ENCODE peak calls at places on chromosomes 1 and 21, in eight cellular contexts. C is PC-3, N is colonic mucosa, H is A549, E is transverse colon, M is AG10803, R is stomach, X is retinal pigment epithelial cell. F is an unnamed sample.
A peak's percentile ranks its signal among the peaks of the same experiment; 100 is the strongest.

GRCh38 chr1:74584185-74584584 is 71.8 kb upstream of the LRRC53 start:
- DNase-seq in N (no peak), C (no peak), H (no peak), R (no peak), E (no peak), X (no peak), M (peak; percentile 32), F (no peak)

GRCh38 chr1:156948708-156949107 is 28.3 kb downstream of the LRRC71 start:
- DNase-seq in N (no peak), H (no peak), R (no peak), M (no peak), C (no peak), X (no peak), E (no peak), F (no peak)

GRCh38 chr1:32400876-32401631 is 6.8 kb upstream of the BSDC1 start:
- DNase-seq in X (peak; percentile 72), H (peak; percentile 84), N (peak; percentile 89), E (peak; percentile 86), R (peak; percentile 88), C (peak; percentile 84), M (peak; percentile 98), F (peak; percentile 83)

GRCh38 chr1:51736702-51737101 is 119.8 kb downstream of the OSBPL9 start:
- DNase-seq in X (peak; percentile 85), H (no peak), R (no peak), M (peak; percentile 42), C (peak; percentile 61), N (no peak), E (no peak), F (peak; percentile 75)

GRCh38 chr1:67522001-67522441 is 91.8 kb upstream of the SERBP1 start:
- DNase-seq in M (no peak), N (no peak), R (no peak), H (no peak), X (no peak), E (no peak), C (no peak), F (peak; percentile 76)

GRCh38 chr1:32903991-32904776 is 3.0 kb upstream of the TMEM54 start:
- DNase-seq in C (no peak), E (peak; percentile 86), N (peak; percentile 92), H (no peak), M (no peak), X (no peak), R (peak; percentile 87), F (no peak)

GRCh38 chr1:70934197-70934961 is 113.2 kb downstream of the PTGER3 start:
- DNase-seq in C (no peak), H (no peak), R (no peak), M (peak; percentile 46), X (no peak), N (no peak), E (no peak), F (no peak)

GRCh38 chr1:9231648-9232332 is 2.8 kb upstream of the H6PD start:
- DNase-seq in C (peak; percentile 37), X (no peak), M (no peak), R (no peak), H (no peak), E (no peak), N (no peak), F (peak; percentile 84)

GRCh38 chr21:41752231-41752681 is 14.6 kb downstream of the RIPK4 start:
- DNase-seq in N (no peak), C (peak; percentile 81), E (no peak), H (no peak), X (no peak), M (peak; percentile 83), R (no peak), F (peak; percentile 87)

GRCh38 chr1:114756949-114757454 is 782 bp downstream of the CSDE1 start:
- DNase-seq in H (peak; percentile 18), X (no peak), E (peak; percentile 32), R (peak; percentile 32), M (peak; percentile 60), N (peak; percentile 42), C (peak; percentile 37), F (peak; percentile 86)

GRCh38 chr1:42175314-42176054 is 10.9 kb upstream of the GUCA2A start:
- DNase-seq in X (no peak), M (no peak), C (peak; percentile 26), H (no peak), N (no peak), E (no peak), R (no peak), F (peak; percentile 77)

GRCh38 chr1:159408862-159409400 is 23.1 kb upstream of the OR10J4 start:
- DNase-seq in H (no peak), R (no peak), X (no peak), C (no peak), N (no peak), M (no peak), E (no peak), F (no peak)

GRCh38 chr1:180519846-180520245 is 17.5 kb upstream of the ACBD6 start:
- DNase-seq in M (no peak), C (no peak), H (no peak), X (no peak), N (no peak), E (no peak), R (no peak), F (no peak)

GRCh38 chr1:167119696-167120095 is 25.8 kb downstream of the STYXL2 start:
- DNase-seq in N (no peak), M (no peak), C (no peak), E (no peak), R (no peak), X (no peak), H (no peak), F (no peak)

GRCh38 chr1:167122121-167122480 is 28.2 kb downstream of the STYXL2 start:
- DNase-seq in H (no peak), E (no peak), M (no peak), X (no peak), C (no peak), N (no peak), R (no peak), F (no peak)

GRCh38 chr1:167122568-167122967 is 28.7 kb downstream of the STYXL2 start:
- DNase-seq in E (no peak), N (no peak), X (no peak), R (no peak), C (no peak), H (no peak), M (no peak), F (no peak)

GRCh38 chr1:167120899-167121298 is 27.0 kb downstream of the STYXL2 start:
- DNase-seq in R (no peak), X (no peak), E (no peak), H (no peak), M (no peak), C (no peak), N (no peak), F (no peak)

GRCh38 chr1:167121375-167122120 is 27.7 kb downstream of the STYXL2 start:
- DNase-seq in C (peak; percentile 66), X (peak; percentile 79), M (peak; percentile 9), H (peak; percentile 58), E (peak; percentile 87), R (peak; percentile 83), N (peak; percentile 85), F (peak; percentile 61)
- H3K4me3 ChIP-seq in C (peak overlapping the region; percentile 68), X (peak overlapping the region; percentile 43), M (peak overlapping the region; percentile 38), H (peak overlapping the region; percentile 53), E (peak overlapping the region; percentile 39), R (peak overlapping the region; percentile 49), N (peak overlapping the region; percentile 32), F (peak overlapping the region; percentile 29)

GRCh38 chr1:185207980-185208602 is 51.1 kb downstream of the SWT1 start:
- DNase-seq in R (no peak), E (no peak), M (no peak), C (no peak), N (no peak), H (no peak), X (no peak), F (peak; percentile 49)
- TF ChIP-seq CTCF in R (no peak), E (no peak), M (no peak), C (no peak), N (no peak), H (no peak), X (no peak), F (no peak)

DNA sequence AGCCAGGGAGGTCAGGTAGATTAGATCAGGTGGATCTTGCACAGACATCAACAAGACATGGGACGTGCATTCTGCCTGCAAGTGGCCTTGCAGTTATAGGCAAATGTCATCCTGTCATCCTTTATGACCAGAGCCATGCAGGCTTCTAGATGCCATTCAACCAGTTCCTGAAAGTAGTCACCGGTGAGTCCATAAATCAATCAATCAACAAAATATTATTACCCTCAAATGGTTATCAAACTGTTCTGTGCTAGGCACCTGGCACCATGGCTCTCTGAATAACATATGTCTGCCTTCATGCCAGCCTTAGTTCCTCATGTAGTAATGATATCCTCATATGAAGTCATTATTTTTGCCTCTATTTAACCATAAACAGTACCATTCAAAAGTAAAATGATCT is 146.9 kb downstream of the TOMM20 start:
- DNase-seq in H (no peak), M (no peak), N (no peak), X (no peak), C (no peak), R (no peak), E (no peak), F (no peak)
- H3K4me3 ChIP-seq in H (no peak overlapping the region), M (no peak overlapping the region), N (no peak overlapping the region), X (no peak overlapping the region), C (no peak overlapping the region), R (no peak overlapping the region), E (no peak overlapping the region), F (no peak overlapping the region)

GRCh38 chr1:66434096-66434495 is 99.9 kb upstream of the SGIP1 start:
- DNase-seq in R (no peak), X (no peak), C (peak; percentile 70), N (no peak), E (no peak), M (peak; percentile 88), H (no peak), F (no peak)

GRCh38 chr1:66438062-66438970 is 95.6 kb upstream of the SGIP1 start:
- DNase-seq in C (peak; percentile 41), E (no peak), M (no peak), R (no peak), N (no peak), X (no peak), H (no peak), F (peak; percentile 70)

GRCh38 chr1:66437136-66437401 is 96.9 kb upstream of the SGIP1 start:
- DNase-seq in M (no peak), E (no peak), R (no peak), H (no peak), N (no peak), X (no peak), C (no peak), F (no peak)

GRCh38 chr1:66435541-66435940 is 98.4 kb upstream of the SGIP1 start:
- DNase-seq in H (no peak), M (no peak), E (no peak), N (no peak), C (no peak), R (no peak), X (no peak), F (no peak)

DNA sequence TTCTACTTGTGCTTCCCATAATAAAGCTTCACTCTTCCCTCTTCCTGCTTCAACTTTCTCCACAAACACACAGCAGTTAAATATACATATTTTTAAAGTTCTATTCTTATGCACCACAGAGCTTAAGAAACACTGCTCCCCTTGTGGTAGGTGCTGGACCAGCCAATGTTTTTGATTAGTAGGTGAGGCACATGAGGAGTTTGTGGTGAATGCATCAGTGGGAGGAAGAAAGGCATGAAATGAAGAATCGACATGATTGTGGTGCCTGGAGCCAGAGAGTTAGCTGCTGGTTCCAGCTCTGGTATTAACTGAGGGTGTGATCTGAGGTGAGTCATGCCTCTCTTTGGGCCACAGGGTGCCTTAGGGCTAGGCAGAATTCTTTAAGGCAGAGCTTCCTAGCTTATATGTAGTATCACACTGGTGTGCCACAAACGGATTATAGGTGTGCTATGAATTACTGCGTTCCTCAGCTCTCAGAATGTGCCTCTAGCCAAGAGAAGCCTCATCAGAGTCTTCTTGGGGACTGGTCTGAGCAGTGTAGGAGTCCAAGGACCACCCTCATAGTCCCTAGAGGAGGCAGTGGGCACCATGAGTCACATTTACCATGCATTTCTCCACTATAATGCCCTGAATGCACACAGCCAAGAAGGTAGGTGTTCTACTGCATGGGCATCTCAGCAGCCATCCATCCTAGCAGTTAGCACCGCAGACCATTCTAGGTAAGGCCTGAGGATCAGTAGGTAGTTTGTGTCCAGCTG is 97.4 kb upstream of the SGIP1 start:
- DNase-seq in H (peak; percentile 5), R (no peak), N (no peak), X (peak; percentile 65), M (peak; percentile 90), C (peak; percentile 87), E (no peak), F (peak; percentile 96)
- TF ChIP-seq CTCF in H (peak; percentile 25), R (no peak), N (no peak), X (peak; percentile 63), M (peak; percentile 63), C (peak; percentile 73), E (no peak), F (peak; percentile 74)

F was measured in epithelial cell of esophagus.